ENCODE peak calls at places on chromosomes 2 and 18, in five cellular contexts. One of them, this sample, is unnamed.

GRCh38 chr2:221552282-221552681 is 19.8 kb downstream of the EPHA4 start:
- DNase-seq in stimulated activated CD8-positive, alpha-beta memory T cell treated with anti-CD3 and anti-CD28 coated beads, Interleukin-12 subunit alpha, Interleukin-12 subunit beta, amount 100 ng/mL, for 1 hour: no peak
- DNase-seq in HEK293T: no peak
- DNase-seq in amygdala: no peak
- DNase-seq in stimulated activated naive CD8-positive, alpha-beta T cell treated with anti-CD3 and anti-CD28 coated beads, Interleukin-15, amount 100 ng/mL, for 72 hours: no peak
- DNase-seq in this sample: no peak

GRCh38 chr2:233280114-233280693 is 27.4 kb upstream of the SAG start:
- DNase-seq in HEK293T: no peak
- DNase-seq in amygdala: no peak
- DNase-seq in stimulated activated CD8-positive, alpha-beta memory T cell treated with anti-CD3 and anti-CD28 coated beads, Interleukin-12 subunit alpha, Interleukin-12 subunit beta, amount 100 ng/mL, for 1 hour: no peak
- DNase-seq in stimulated activated naive CD8-positive, alpha-beta T cell treated with anti-CD3 and anti-CD28 coated beads, Interleukin-15, amount 100 ng/mL, for 72 hours: no peak
- DNase-seq in this sample: no peak

GRCh38 chr2:167943877-167944276 is 303.5 kb downstream of the STK39 start:
- DNase-seq in stimulated activated naive CD8-positive, alpha-beta T cell treated with anti-CD3 and anti-CD28 coated beads, Interleukin-15, amount 100 ng/mL, for 72 hours: no peak
- DNase-seq in HEK293T: no peak
- DNase-seq in amygdala: no peak
- DNase-seq in stimulated activated CD8-positive, alpha-beta memory T cell treated with anti-CD3 and anti-CD28 coated beads, Interleukin-12 subunit alpha, Interleukin-12 subunit beta, amount 100 ng/mL, for 1 hour: no peak
- DNase-seq in this sample: no peak

GRCh38 chr2:12734914-12735654 is 18.3 kb downstream of the TRIB2 start:
- DNase-seq in stimulated activated CD8-positive, alpha-beta memory T cell treated with anti-CD3 and anti-CD28 coated beads, Interleukin-12 subunit alpha, Interleukin-12 subunit beta, amount 100 ng/mL, for 1 hour: no peak
- DNase-seq in stimulated activated naive CD8-positive, alpha-beta T cell treated with anti-CD3 and anti-CD28 coated beads, Interleukin-15, amount 100 ng/mL, for 72 hours: no peak
- DNase-seq in amygdala: no peak
- DNase-seq in HEK293T: no peak
- DNase-seq in this sample: no peak

GRCh38 chr2:152835674-152836073 is 117.3 kb downstream of the ARL6IP6 start:
- DNase-seq in HEK293T: no peak
- DNase-seq in stimulated activated CD8-positive, alpha-beta memory T cell treated with anti-CD3 and anti-CD28 coated beads, Interleukin-12 subunit alpha, Interleukin-12 subunit beta, amount 100 ng/mL, for 1 hour: no peak
- DNase-seq in stimulated activated naive CD8-positive, alpha-beta T cell treated with anti-CD3 and anti-CD28 coated beads, Interleukin-15, amount 100 ng/mL, for 72 hours: no peak
- DNase-seq in amygdala: no peak
- DNase-seq in this sample: no peak

GRCh38 chr2:54579682-54580349 is 123.7 kb downstream of the SPTBN1 start:
- DNase-seq in amygdala: no peak
- DNase-seq in stimulated activated CD8-positive, alpha-beta memory T cell treated with anti-CD3 and anti-CD28 coated beads, Interleukin-12 subunit alpha, Interleukin-12 subunit beta, amount 100 ng/mL, for 1 hour: no peak
- DNase-seq in stimulated activated naive CD8-positive, alpha-beta T cell treated with anti-CD3 and anti-CD28 coated beads, Interleukin-15, amount 100 ng/mL, for 72 hours: peak
- DNase-seq in HEK293T: no peak
- DNase-seq in this sample: no peak

GRCh38 chr18:49560277-49561126 is 1.4 kb upstream of the LIPG start:
- DNase-seq in stimulated activated naive CD8-positive, alpha-beta T cell treated with anti-CD3 and anti-CD28 coated beads, Interleukin-15, amount 100 ng/mL, for 72 hours: no peak
- DNase-seq in stimulated activated CD8-positive, alpha-beta memory T cell treated with anti-CD3 and anti-CD28 coated beads, Interleukin-12 subunit alpha, Interleukin-12 subunit beta, amount 100 ng/mL, for 1 hour: no peak
- DNase-seq in HEK293T: peak
- DNase-seq in amygdala: peak
- DNase-seq in this sample: no peak

GRCh38 chr2:234914371-234915154 is 37.3 kb upstream of the SH3BP4 start:
- DNase-seq in HEK293T: no peak
- DNase-seq in stimulated activated naive CD8-positive, alpha-beta T cell treated with anti-CD3 and anti-CD28 coated beads, Interleukin-15, amount 100 ng/mL, for 72 hours: no peak
- DNase-seq in amygdala: peak
- DNase-seq in stimulated activated CD8-positive, alpha-beta memory T cell treated with anti-CD3 and anti-CD28 coated beads, Interleukin-12 subunit alpha, Interleukin-12 subunit beta, amount 100 ng/mL, for 1 hour: no peak
- DNase-seq in this sample: no peak

GRCh38 chr18:10798727-10799435 is 273.1 kb downstream of the NAPG start:
- DNase-seq in amygdala: no peak
- DNase-seq in stimulated activated naive CD8-positive, alpha-beta T cell treated with anti-CD3 and anti-CD28 coated beads, Interleukin-15, amount 100 ng/mL, for 72 hours: no peak
- DNase-seq in HEK293T: no peak
- DNase-seq in stimulated activated CD8-positive, alpha-beta memory T cell treated with anti-CD3 and anti-CD28 coated beads, Interleukin-12 subunit alpha, Interleukin-12 subunit beta, amount 100 ng/mL, for 1 hour: no peak
- DNase-seq in this sample: peak

GRCh38 chr2:211128287-211128686 is 571.9 kb downstream of the CPS1 start:
- DNase-seq in amygdala: no peak
- DNase-seq in stimulated activated CD8-positive, alpha-beta memory T cell treated with anti-CD3 and anti-CD28 coated beads, Interleukin-12 subunit alpha, Interleukin-12 subunit beta, amount 100 ng/mL, for 1 hour: no peak
- DNase-seq in HEK293T: no peak
- DNase-seq in stimulated activated naive CD8-positive, alpha-beta T cell treated with anti-CD3 and anti-CD28 coated beads, Interleukin-15, amount 100 ng/mL, for 72 hours: no peak
- DNase-seq in this sample: no peak

GRCh38 chr2:16725549-16725948 is 59.9 kb upstream of the CYRIA start:
- DNase-seq in stimulated activated CD8-positive, alpha-beta memory T cell treated with anti-CD3 and anti-CD28 coated beads, Interleukin-12 subunit alpha, Interleukin-12 subunit beta, amount 100 ng/mL, for 1 hour: no peak
- DNase-seq in HEK293T: no peak
- DNase-seq in amygdala: no peak
- DNase-seq in stimulated activated naive CD8-positive, alpha-beta T cell treated with anti-CD3 and anti-CD28 coated beads, Interleukin-15, amount 100 ng/mL, for 72 hours: no peak
- DNase-seq in this sample: no peak

GRCh38 chr2:216651370-216651881 is 18.2 kb downstream of the IGFBP2 start:
- DNase-seq in stimulated activated CD8-positive, alpha-beta memory T cell treated with anti-CD3 and anti-CD28 coated beads, Interleukin-12 subunit alpha, Interleukin-12 subunit beta, amount 100 ng/mL, for 1 hour: no peak
- DNase-seq in amygdala: no peak
- DNase-seq in HEK293T: no peak
- DNase-seq in stimulated activated naive CD8-positive, alpha-beta T cell treated with anti-CD3 and anti-CD28 coated beads, Interleukin-15, amount 100 ng/mL, for 72 hours: no peak
- DNase-seq in this sample: no peak

GRCh38 chr2:42567806-42568429 is 514 bp upstream of the MTA3 start:
- DNase-seq in stimulated activated CD8-positive, alpha-beta memory T cell treated with anti-CD3 and anti-CD28 coated beads, Interleukin-12 subunit alpha, Interleukin-12 subunit beta, amount 100 ng/mL, for 1 hour: no peak
- DNase-seq in amygdala: peak
- DNase-seq in HEK293T: peak
- DNase-seq in stimulated activated naive CD8-positive, alpha-beta T cell treated with anti-CD3 and anti-CD28 coated beads, Interleukin-15, amount 100 ng/mL, for 72 hours: peak
- DNase-seq in this sample: peak

GRCh38 chr18:21980744-21981143 is 188.6 kb upstream of the GATA6 start:
- DNase-seq in stimulated activated naive CD8-positive, alpha-beta T cell treated with anti-CD3 and anti-CD28 coated beads, Interleukin-15, amount 100 ng/mL, for 72 hours: no peak
- DNase-seq in HEK293T: no peak
- DNase-seq in stimulated activated CD8-positive, alpha-beta memory T cell treated with anti-CD3 and anti-CD28 coated beads, Interleukin-12 subunit alpha, Interleukin-12 subunit beta, amount 100 ng/mL, for 1 hour: no peak
- DNase-seq in amygdala: no peak
- DNase-seq in this sample: peak

GRCh38 chr18:23020555-23021294 is 87.6 kb downstream of the RBBP8 start:
- DNase-seq in stimulated activated CD8-positive, alpha-beta memory T cell treated with anti-CD3 and anti-CD28 coated beads, Interleukin-12 subunit alpha, Interleukin-12 subunit beta, amount 100 ng/mL, for 1 hour: no peak
- DNase-seq in HEK293T: no peak
- DNase-seq in stimulated activated naive CD8-positive, alpha-beta T cell treated with anti-CD3 and anti-CD28 coated beads, Interleukin-15, amount 100 ng/mL, for 72 hours: no peak
- DNase-seq in amygdala: no peak
- DNase-seq in this sample: no peak

GRCh38 chr18:31274915-31275314 is 43.0 kb upstream of the DSG1 start:
- DNase-seq in stimulated activated CD8-positive, alpha-beta memory T cell treated with anti-CD3 and anti-CD28 coated beads, Interleukin-12 subunit alpha, Interleukin-12 subunit beta, amount 100 ng/mL, for 1 hour: no peak
- DNase-seq in amygdala: no peak
- DNase-seq in HEK293T: peak
- DNase-seq in stimulated activated naive CD8-positive, alpha-beta T cell treated with anti-CD3 and anti-CD28 coated beads, Interleukin-15, amount 100 ng/mL, for 72 hours: no peak
- DNase-seq in this sample: no peak

GRCh38 chr2:130920417-130921030 is 83.8 kb downstream of the ARHGEF4 start:
- DNase-seq in HEK293T: peak
- DNase-seq in stimulated activated CD8-positive, alpha-beta memory T cell treated with anti-CD3 and anti-CD28 coated beads, Interleukin-12 subunit alpha, Interleukin-12 subunit beta, amount 100 ng/mL, for 1 hour: peak
- DNase-seq in stimulated activated naive CD8-positive, alpha-beta T cell treated with anti-CD3 and anti-CD28 coated beads, Interleukin-15, amount 100 ng/mL, for 72 hours: peak
- DNase-seq in amygdala: peak
- DNase-seq in this sample: peak

GRCh38 chr2:29114841-29115609 is at the start of gene CLIP4:
- DNase-seq in HEK293T: peak
- DNase-seq in amygdala: peak
- DNase-seq in stimulated activated CD8-positive, alpha-beta memory T cell treated with anti-CD3 and anti-CD28 coated beads, Interleukin-12 subunit alpha, Interleukin-12 subunit beta, amount 100 ng/mL, for 1 hour: peak
- DNase-seq in stimulated activated naive CD8-positive, alpha-beta T cell treated with anti-CD3 and anti-CD28 coated beads, Interleukin-15, amount 100 ng/mL, for 72 hours: peak
- DNase-seq in this sample: peak

GRCh38 chr2:241772063-241772499 is 4.5 kb upstream of the GAL3ST2 start:
- DNase-seq in stimulated activated CD8-positive, alpha-beta memory T cell treated with anti-CD3 and anti-CD28 coated beads, Interleukin-12 subunit alpha, Interleukin-12 subunit beta, amount 100 ng/mL, for 1 hour: no peak
- DNase-seq in HEK293T: no peak
- DNase-seq in amygdala: no peak
- DNase-seq in stimulated activated naive CD8-positive, alpha-beta T cell treated with anti-CD3 and anti-CD28 coated beads, Interleukin-15, amount 100 ng/mL, for 72 hours: peak
- DNase-seq in this sample: no peak

GRCh38 chr2:112690853-112691390 is 29.9 kb upstream of the NT5DC4 start:
- DNase-seq in HEK293T: peak
- DNase-seq in stimulated activated CD8-positive, alpha-beta memory T cell treated with anti-CD3 and anti-CD28 coated beads, Interleukin-12 subunit alpha, Interleukin-12 subunit beta, amount 100 ng/mL, for 1 hour: peak
- DNase-seq in amygdala: peak
- DNase-seq in stimulated activated naive CD8-positive, alpha-beta T cell treated with anti-CD3 and anti-CD28 coated beads, Interleukin-15, amount 100 ng/mL, for 72 hours: peak
- DNase-seq in this sample: peak

GRCh38 chr2:38720613-38721241 is 30.4 kb downstream of the SRSF7 start:
- DNase-seq in stimulated activated naive CD8-positive, alpha-beta T cell treated with anti-CD3 and anti-CD28 coated beads, Interleukin-15, amount 100 ng/mL, for 72 hours: no peak
- DNase-seq in HEK293T: no peak
- DNase-seq in amygdala: peak
- DNase-seq in stimulated activated CD8-positive, alpha-beta memory T cell treated with anti-CD3 and anti-CD28 coated beads, Interleukin-12 subunit alpha, Interleukin-12 subunit beta, amount 100 ng/mL, for 1 hour: no peak
- DNase-seq in this sample: no peak

GRCh38 chr2:57869763-57870344 is 176.8 kb upstream of the VRK2 start:
- DNase-seq in stimulated activated naive CD8-positive, alpha-beta T cell treated with anti-CD3 and anti-CD28 coated beads, Interleukin-15, amount 100 ng/mL, for 72 hours: no peak
- DNase-seq in amygdala: no peak
- DNase-seq in stimulated activated CD8-positive, alpha-beta memory T cell treated with anti-CD3 and anti-CD28 coated beads, Interleukin-12 subunit alpha, Interleukin-12 subunit beta, amount 100 ng/mL, for 1 hour: no peak
- DNase-seq in HEK293T: no peak
- DNase-seq in this sample: no peak

GRCh38 chr2:173999724-174000123 is 34.6 kb upstream of the SP3 start:
- DNase-seq in amygdala: no peak
- DNase-seq in stimulated activated naive CD8-positive, alpha-beta T cell treated with anti-CD3 and anti-CD28 coated beads, Interleukin-15, amount 100 ng/mL, for 72 hours: no peak
- DNase-seq in HEK293T: no peak
- DNase-seq in stimulated activated CD8-positive, alpha-beta memory T cell treated with anti-CD3 and anti-CD28 coated beads, Interleukin-12 subunit alpha, Interleukin-12 subunit beta, amount 100 ng/mL, for 1 hour: no peak
- DNase-seq in this sample: no peak

GRCh38 chr2:193279361-193279760 is 1084.6 kb upstream of the TMEFF2 start:
- DNase-seq in stimulated activated CD8-positive, alpha-beta memory T cell treated with anti-CD3 and anti-CD28 coated beads, Interleukin-12 subunit alpha, Interleukin-12 subunit beta, amount 100 ng/mL, for 1 hour: no peak
- DNase-seq in stimulated activated naive CD8-positive, alpha-beta T cell treated with anti-CD3 and anti-CD28 coated beads, Interleukin-15, amount 100 ng/mL, for 72 hours: no peak
- DNase-seq in HEK293T: no peak
- DNase-seq in amygdala: no peak
- DNase-seq in this sample: no peak

GRCh38 chr2:132439703-132440398 is 23.2 kb downstream of the GPR39 start:
- DNase-seq in HEK293T: no peak
- DNase-seq in amygdala: no peak
- DNase-seq in stimulated activated CD8-positive, alpha-beta memory T cell treated with anti-CD3 and anti-CD28 coated beads, Interleukin-12 subunit alpha, Interleukin-12 subunit beta, amount 100 ng/mL, for 1 hour: no peak
- DNase-seq in stimulated activated naive CD8-positive, alpha-beta T cell treated with anti-CD3 and anti-CD28 coated beads, Interleukin-15, amount 100 ng/mL, for 72 hours: no peak
- DNase-seq in this sample: no peak

GRCh38 chr2:241893265-241893664 is 23.7 kb downstream of the RTP5 start:
- DNase-seq in HEK293T: no peak
- DNase-seq in stimulated activated CD8-positive, alpha-beta memory T cell treated with anti-CD3 and anti-CD28 coated beads, Interleukin-12 subunit alpha, Interleukin-12 subunit beta, amount 100 ng/mL, for 1 hour: no peak
- DNase-seq in stimulated activated naive CD8-positive, alpha-beta T cell treated with anti-CD3 and anti-CD28 coated beads, Interleukin-15, amount 100 ng/mL, for 72 hours: no peak
- DNase-seq in amygdala: no peak
- DNase-seq in this sample: no peak

GRCh38 chr2:130996658-130997057 is 96.6 kb downstream of the FAM168B start:
- DNase-seq in stimulated activated CD8-positive, alpha-beta memory T cell treated with anti-CD3 and anti-CD28 coated beads, Interleukin-12 subunit alpha, Interleukin-12 subunit beta, amount 100 ng/mL, for 1 hour: no peak
- DNase-seq in stimulated activated naive CD8-positive, alpha-beta T cell treated with anti-CD3 and anti-CD28 coated beads, Interleukin-15, amount 100 ng/mL, for 72 hours: no peak
- DNase-seq in HEK293T: no peak
- DNase-seq in amygdala: no peak
- DNase-seq in this sample: no peak

GRCh38 chr18:10035306-10035991 is 121.6 kb downstream of the VAPA start:
- DNase-seq in stimulated activated naive CD8-positive, alpha-beta T cell treated with anti-CD3 and anti-CD28 coated beads, Interleukin-15, amount 100 ng/mL, for 72 hours: no peak
- DNase-seq in stimulated activated CD8-positive, alpha-beta memory T cell treated with anti-CD3 and anti-CD28 coated beads, Interleukin-12 subunit alpha, Interleukin-12 subunit beta, amount 100 ng/mL, for 1 hour: no peak
- DNase-seq in HEK293T: no peak
- DNase-seq in amygdala: no peak
- DNase-seq in this sample: no peak

GRCh38 chr18:48022531-48023330 is 92.3 kb upstream of the SMAD2 start:
- DNase-seq in stimulated activated CD8-positive, alpha-beta memory T cell treated with anti-CD3 and anti-CD28 coated beads, Interleukin-12 subunit alpha, Interleukin-12 subunit beta, amount 100 ng/mL, for 1 hour: no peak
- DNase-seq in stimulated activated naive CD8-positive, alpha-beta T cell treated with anti-CD3 and anti-CD28 coated beads, Interleukin-15, amount 100 ng/mL, for 72 hours: no peak
- DNase-seq in HEK293T: peak
- DNase-seq in amygdala: no peak
- DNase-seq in this sample: peak

GRCh38 chr2:188367164-188367563 is 75.5 kb downstream of the GULP1 start:
- DNase-seq in stimulated activated naive CD8-positive, alpha-beta T cell treated with anti-CD3 and anti-CD28 coated beads, Interleukin-15, amount 100 ng/mL, for 72 hours: no peak
- DNase-seq in stimulated activated CD8-positive, alpha-beta memory T cell treated with anti-CD3 and anti-CD28 coated beads, Interleukin-12 subunit alpha, Interleukin-12 subunit beta, amount 100 ng/mL, for 1 hour: no peak
- DNase-seq in HEK293T: no peak
- DNase-seq in amygdala: no peak
- DNase-seq in this sample: no peak

This sample was measured in HuH-7.5.